ENCODE peak calls at places on chromosomes 12 and 14, in five cellular contexts. One of them, this sample, is unnamed.

GRCh38 chr12:4434299-4434698 is 11.3 kb downstream of the FGF6 start:
- DNase-seq in T-cell: no peak
- DNase-seq in brain microvascular endothelial cell: no peak
- DNase-seq in retina: no peak
- DNase-seq in HEK293T: no peak
- DNase-seq in this sample: no peak

GRCh38 chr12:111405149-111405855 is 421 bp upstream of the SH2B3 start:
- DNase-seq in HEK293T: peak; percentile 98
- DNase-seq in T-cell: peak; percentile 99
- DNase-seq in retina: peak; percentile 93
- DNase-seq in brain microvascular endothelial cell: peak; percentile 93
- DNase-seq in this sample: peak; percentile 95

GRCh38 chr14:104137297-104138097 is 890 bp upstream of the KIF26A start:
- DNase-seq in T-cell: peak; percentile 52
- DNase-seq in HEK293T: peak; percentile 82
- DNase-seq in retina: peak; percentile 95
- DNase-seq in brain microvascular endothelial cell: no peak
- DNase-seq in this sample: peak; percentile 53

GRCh38 chr14:68248481-68249255 is 429.1 kb downstream of the RAD51B start:
- DNase-seq in HEK293T: peak; percentile 53
- DNase-seq in retina: peak; percentile 74
- DNase-seq in T-cell: no peak
- DNase-seq in brain microvascular endothelial cell: no peak
- DNase-seq in this sample: no peak

GRCh38 chr14:68369289-68369925 is 423.5 kb downstream of the ZFP36L1 start:
- DNase-seq in retina: no peak
- DNase-seq in HEK293T: no peak
- DNase-seq in T-cell: no peak
- DNase-seq in brain microvascular endothelial cell: no peak
- DNase-seq in this sample: no peak

GRCh38 chr14:73998736-73999135 is 20.4 kb downstream of the ENTPD5 start:
- DNase-seq in brain microvascular endothelial cell: no peak
- DNase-seq in T-cell: no peak
- DNase-seq in retina: no peak
- DNase-seq in HEK293T: no peak
- DNase-seq in this sample: no peak

GRCh38 chr12:69348162-69348938 is at the start of gene LYZ:
- DNase-seq in retina: no peak
- DNase-seq in T-cell: no peak
- DNase-seq in brain microvascular endothelial cell: no peak
- DNase-seq in HEK293T: no peak
- DNase-seq in this sample: no peak

GRCh38 chr12:81668475-81668874 is 90.7 kb downstream of the PPFIA2 start:
- DNase-seq in T-cell: no peak
- DNase-seq in retina: no peak
- DNase-seq in HEK293T: no peak
- DNase-seq in brain microvascular endothelial cell: peak; percentile 96
- DNase-seq in this sample: no peak

GRCh38 chr14:51849095-51849494 is 11.3 kb upstream of the GNG2 start:
- DNase-seq in T-cell: no peak
- DNase-seq in HEK293T: no peak
- DNase-seq in brain microvascular endothelial cell: no peak
- DNase-seq in retina: no peak
- DNase-seq in this sample: peak; percentile 42

GRCh38 chr12:59088673-59089072 is 168.4 kb upstream of the LRIG3 start:
- DNase-seq in retina: no peak
- DNase-seq in brain microvascular endothelial cell: no peak
- DNase-seq in HEK293T: no peak
- DNase-seq in T-cell: no peak
- DNase-seq in this sample: no peak

GRCh38 chr14:95064256-95064655 is 93.1 kb downstream of the DICER1 start:
- DNase-seq in HEK293T: no peak
- DNase-seq in brain microvascular endothelial cell: no peak
- DNase-seq in retina: no peak
- DNase-seq in T-cell: no peak
- DNase-seq in this sample: no peak

GRCh38 chr12:49066120-49066519 is 3.7 kb downstream of the RHEBL1 start:
- DNase-seq in brain microvascular endothelial cell: no peak
- DNase-seq in T-cell: no peak
- DNase-seq in HEK293T: no peak
- DNase-seq in retina: no peak
- DNase-seq in this sample: no peak

GRCh38 chr14:102063092-102063807 is 23.6 kb downstream of the HSP90AA1 start:
- DNase-seq in T-cell: peak; percentile 70
- DNase-seq in retina: peak; percentile 59
- DNase-seq in brain microvascular endothelial cell: peak; percentile 91
- DNase-seq in HEK293T: peak; percentile 82
- DNase-seq in this sample: peak; percentile 48

GRCh38 chr14:73472182-73473114 is 14.1 kb upstream of the NUMB start:
- DNase-seq in HEK293T: peak; percentile 63
- DNase-seq in retina: peak; percentile 74
- DNase-seq in brain microvascular endothelial cell: no peak
- DNase-seq in T-cell: no peak
- DNase-seq in this sample: no peak

GRCh38 chr14:79549515-79549914 is 661.8 kb downstream of the DIO2 start:
- DNase-seq in HEK293T: no peak
- DNase-seq in retina: no peak
- DNase-seq in T-cell: no peak
- DNase-seq in brain microvascular endothelial cell: peak; percentile 72
- DNase-seq in this sample: no peak

GRCh38 chr14:23984891-23985607 is 3.7 kb upstream of the DHRS4L2 start:
- DNase-seq in HEK293T: no peak
- DNase-seq in brain microvascular endothelial cell: peak; percentile 56
- DNase-seq in retina: no peak
- DNase-seq in T-cell: no peak
- DNase-seq in this sample: no peak

GRCh38 chr14:54209501-54210231 is 187.1 kb upstream of the CDKN3 start:
- DNase-seq in retina: no peak
- DNase-seq in brain microvascular endothelial cell: no peak
- DNase-seq in HEK293T: no peak
- DNase-seq in T-cell: no peak
- DNase-seq in this sample: no peak

GRCh38 chr14:33940561-33941011 is 10.3 kb downstream of the EGLN3 start:
- DNase-seq in T-cell: no peak
- DNase-seq in retina: no peak
- DNase-seq in HEK293T: no peak
- DNase-seq in brain microvascular endothelial cell: no peak
- DNase-seq in this sample: no peak

GRCh38 chr14:26394114-26394855 is 203.5 kb downstream of the NOVA1 start:
- DNase-seq in retina: no peak
- DNase-seq in brain microvascular endothelial cell: no peak
- DNase-seq in T-cell: no peak
- DNase-seq in HEK293T: no peak
- DNase-seq in this sample: no peak

GRCh38 chr14:70525691-70526090 is 9.1 kb downstream of the ADAM20 start:
- DNase-seq in retina: no peak
- DNase-seq in brain microvascular endothelial cell: no peak
- DNase-seq in HEK293T: no peak
- DNase-seq in T-cell: no peak
- DNase-seq in this sample: no peak

GRCh38 chr12:47651368-47652254 is 54.2 kb downstream of the RPAP3 start:
- DNase-seq in T-cell: peak; percentile 38
- DNase-seq in HEK293T: peak; percentile 60
- DNase-seq in brain microvascular endothelial cell: peak; percentile 70
- DNase-seq in retina: peak; percentile 56
- DNase-seq in this sample: peak; percentile 31

GRCh38 chr12:116708826-116709756 is 28.8 kb downstream of the SPRING1 start:
- DNase-seq in brain microvascular endothelial cell: peak; percentile 35
- DNase-seq in HEK293T: no peak
- DNase-seq in T-cell: peak; percentile 46
- DNase-seq in retina: peak; percentile 91
- DNase-seq in this sample: peak; percentile 14

GRCh38 chr12:130545475-130545874 is 170.6 kb downstream of the RIMBP2 start:
- DNase-seq in T-cell: no peak
- DNase-seq in retina: no peak
- DNase-seq in brain microvascular endothelial cell: no peak
- DNase-seq in HEK293T: no peak
- DNase-seq in this sample: no peak

GRCh38 chr14:72847721-72848120 is 46.2 kb downstream of the DPF3 start:
- DNase-seq in brain microvascular endothelial cell: no peak
- DNase-seq in retina: no peak
- DNase-seq in T-cell: no peak
- DNase-seq in HEK293T: no peak
- DNase-seq in this sample: no peak

GRCh38 chr12:107610030-107610859 is 75.4 kb upstream of the PWP1 start:
- DNase-seq in brain microvascular endothelial cell: peak; percentile 40
- DNase-seq in HEK293T: peak; percentile 43
- DNase-seq in T-cell: peak; percentile 8
- DNase-seq in retina: peak; percentile 79
- DNase-seq in this sample: no peak

GRCh38 chr14:63578300-63578699 is 35.1 kb upstream of the PPP2R5E start:
- DNase-seq in retina: no peak
- DNase-seq in brain microvascular endothelial cell: no peak
- DNase-seq in HEK293T: no peak
- DNase-seq in T-cell: no peak
- DNase-seq in this sample: no peak

GRCh38 chr14:90126260-90126659 is 64.5 kb downstream of the KCNK13 start:
- DNase-seq in T-cell: no peak
- DNase-seq in HEK293T: no peak
- DNase-seq in retina: no peak
- DNase-seq in brain microvascular endothelial cell: no peak
- DNase-seq in this sample: no peak

GRCh38 chr12:53098354-53098981 is 1.0 kb downstream of the IGFBP6 start:
- DNase-seq in retina: no peak
- DNase-seq in HEK293T: no peak
- DNase-seq in brain microvascular endothelial cell: peak; percentile 77
- DNase-seq in T-cell: peak; percentile 29
- DNase-seq in this sample: no peak

GRCh38 chr12:132026061-132026795 is 76.5 kb downstream of the EP400 start:
- DNase-seq in T-cell: no peak
- DNase-seq in HEK293T: no peak
- DNase-seq in retina: no peak
- DNase-seq in brain microvascular endothelial cell: no peak
- DNase-seq in this sample: no peak

This sample was measured in activated T-helper 1 cell treated with anti-CD3 and anti-CD28 coated beads, Interleukin-12 subunit alpha, Interleukin-12 subunit beta, Interleukin-2, Interleukin-4 antibody, amounts not matched to agents 30 ng/mL and 10 ng/mL and 1 ng/mL, durations not matched to agents 14 hours and 24 hours and 36 hours.